ENCODE peak calls at places on chromosomes 6 and 20, in nine cellular contexts. One of them, this sample, is unnamed.

GRCh38 chr6:8556370-8557018 is 121.1 kb upstream of the SLC35B3 start:
- DNase-seq in NCI-H146: peak; percentile 54
- DNase-seq in HS-5: peak; percentile 79
- DNase-seq in iris pigment epithelial cell: peak; percentile 88
- DNase-seq in A172: peak; percentile 46
- DNase-seq in esophagus muscularis mucosa: no peak
- DNase-seq in kidney tubule cell: peak; percentile 77
- DNase-seq in hippocampal formation: no peak
- DNase-seq in activated T-helper 9 cell treated with anti-CD3 and anti-CD28 coated beads, Interleukin-2, amount 50 U/mL, for 16 hours: no peak
- DNase-seq in this sample: peak; percentile 63

GRCh38 chr20:63094767-63095499 is 88.2 kb upstream of the BHLHE23 start:
- DNase-seq in NCI-H146: no peak
- DNase-seq in HS-5: no peak
- DNase-seq in iris pigment epithelial cell: no peak
- DNase-seq in A172: no peak
- DNase-seq in esophagus muscularis mucosa: no peak
- DNase-seq in kidney tubule cell: no peak
- DNase-seq in hippocampal formation: no peak
- DNase-seq in activated T-helper 9 cell treated with anti-CD3 and anti-CD28 coated beads, Interleukin-2, amount 50 U/mL, for 16 hours: no peak
- DNase-seq in this sample: no peak

GRCh38 chr6:132511836-132512230 is 1.1 kb downstream of the STX7 start:
- DNase-seq in NCI-H146: no peak
- DNase-seq in HS-5: no peak
- DNase-seq in iris pigment epithelial cell: no peak
- DNase-seq in A172: no peak
- DNase-seq in esophagus muscularis mucosa: no peak
- DNase-seq in kidney tubule cell: peak; percentile 21
- DNase-seq in hippocampal formation: no peak
- DNase-seq in activated T-helper 9 cell treated with anti-CD3 and anti-CD28 coated beads, Interleukin-2, amount 50 U/mL, for 16 hours: no peak
- DNase-seq in this sample: no peak

GRCh38 chr6:131101911-131102680 is 33.2 kb upstream of the AKAP7 start:
- DNase-seq in NCI-H146: no peak
- DNase-seq in HS-5: no peak
- DNase-seq in iris pigment epithelial cell: peak; percentile 66
- DNase-seq in A172: peak; percentile 69
- DNase-seq in esophagus muscularis mucosa: no peak
- DNase-seq in kidney tubule cell: peak; percentile 92
- DNase-seq in hippocampal formation: no peak
- DNase-seq in activated T-helper 9 cell treated with anti-CD3 and anti-CD28 coated beads, Interleukin-2, amount 50 U/mL, for 16 hours: no peak
- DNase-seq in this sample: peak; percentile 49

GRCh38 chr6:291148-291696 is 1.1 kb upstream of the DUSP22 start:
- DNase-seq in NCI-H146: no peak
- DNase-seq in HS-5: no peak
- DNase-seq in iris pigment epithelial cell: peak; percentile 50
- DNase-seq in A172: peak; percentile 26
- DNase-seq in esophagus muscularis mucosa: peak; percentile 90
- DNase-seq in kidney tubule cell: peak; percentile 40
- DNase-seq in hippocampal formation: no peak
- DNase-seq in activated T-helper 9 cell treated with anti-CD3 and anti-CD28 coated beads, Interleukin-2, amount 50 U/mL, for 16 hours: no peak
- DNase-seq in this sample: no peak

GRCh38 chr6:89022747-89023289 is 57.7 kb upstream of the PNRC1 start:
- DNase-seq in NCI-H146: no peak
- DNase-seq in HS-5: peak; percentile 23
- DNase-seq in iris pigment epithelial cell: peak; percentile 69
- DNase-seq in A172: peak; percentile 54
- DNase-seq in esophagus muscularis mucosa: no peak
- DNase-seq in kidney tubule cell: peak; percentile 44
- DNase-seq in hippocampal formation: no peak
- DNase-seq in activated T-helper 9 cell treated with anti-CD3 and anti-CD28 coated beads, Interleukin-2, amount 50 U/mL, for 16 hours: no peak
- DNase-seq in this sample: no peak

GRCh38 chr20:22070546-22070945 is 365.1 kb downstream of the PAX1 start:
- DNase-seq in NCI-H146: no peak
- DNase-seq in HS-5: no peak
- DNase-seq in iris pigment epithelial cell: no peak
- DNase-seq in A172: no peak
- DNase-seq in esophagus muscularis mucosa: no peak
- DNase-seq in kidney tubule cell: no peak
- DNase-seq in hippocampal formation: no peak
- DNase-seq in activated T-helper 9 cell treated with anti-CD3 and anti-CD28 coated beads, Interleukin-2, amount 50 U/mL, for 16 hours: no peak
- DNase-seq in this sample: peak; percentile 42

GRCh38 chr20:43809206-43809819 is 82.5 kb upstream of the GTSF1L start:
- DNase-seq in NCI-H146: no peak
- DNase-seq in HS-5: no peak
- DNase-seq in iris pigment epithelial cell: no peak
- DNase-seq in A172: no peak
- DNase-seq in esophagus muscularis mucosa: no peak
- DNase-seq in kidney tubule cell: no peak
- DNase-seq in hippocampal formation: no peak
- DNase-seq in activated T-helper 9 cell treated with anti-CD3 and anti-CD28 coated beads, Interleukin-2, amount 50 U/mL, for 16 hours: no peak
- DNase-seq in this sample: no peak

GRCh38 chr6:16669227-16669626 is 92.0 kb downstream of the ATXN1 start:
- DNase-seq in NCI-H146: peak; percentile 13
- DNase-seq in HS-5: no peak
- DNase-seq in iris pigment epithelial cell: peak; percentile 89
- DNase-seq in A172: peak; percentile 79
- DNase-seq in esophagus muscularis mucosa: no peak
- DNase-seq in kidney tubule cell: peak; percentile 29
- DNase-seq in hippocampal formation: no peak
- DNase-seq in activated T-helper 9 cell treated with anti-CD3 and anti-CD28 coated beads, Interleukin-2, amount 50 U/mL, for 16 hours: peak; percentile 65
- DNase-seq in this sample: peak; percentile 62

GRCh38 chr6:42029881-42030280 is 20.4 kb upstream of the TAF8 start:
- DNase-seq in NCI-H146: no peak
- DNase-seq in HS-5: no peak
- DNase-seq in iris pigment epithelial cell: no peak
- DNase-seq in A172: no peak
- DNase-seq in esophagus muscularis mucosa: no peak
- DNase-seq in kidney tubule cell: no peak
- DNase-seq in hippocampal formation: no peak
- DNase-seq in activated T-helper 9 cell treated with anti-CD3 and anti-CD28 coated beads, Interleukin-2, amount 50 U/mL, for 16 hours: no peak
- DNase-seq in this sample: no peak

GRCh38 chr6:48881551-48881950 is 581.5 kb downstream of the MMUT start:
- DNase-seq in NCI-H146: no peak
- DNase-seq in HS-5: no peak
- DNase-seq in iris pigment epithelial cell: peak; percentile 50
- DNase-seq in A172: no peak
- DNase-seq in esophagus muscularis mucosa: no peak
- DNase-seq in kidney tubule cell: no peak
- DNase-seq in hippocampal formation: no peak
- DNase-seq in activated T-helper 9 cell treated with anti-CD3 and anti-CD28 coated beads, Interleukin-2, amount 50 U/mL, for 16 hours: no peak
- DNase-seq in this sample: no peak

GRCh38 chr6:52786249-52786956 is 17.2 kb downstream of the GSTA1 start:
- DNase-seq in NCI-H146: no peak
- DNase-seq in HS-5: no peak
- DNase-seq in iris pigment epithelial cell: no peak
- DNase-seq in A172: no peak
- DNase-seq in esophagus muscularis mucosa: no peak
- DNase-seq in kidney tubule cell: no peak
- DNase-seq in hippocampal formation: no peak
- DNase-seq in activated T-helper 9 cell treated with anti-CD3 and anti-CD28 coated beads, Interleukin-2, amount 50 U/mL, for 16 hours: no peak
- DNase-seq in this sample: no peak

GRCh38 chr20:4459081-4459480 is 262.6 kb upstream of the PRND start:
- DNase-seq in NCI-H146: no peak
- DNase-seq in HS-5: no peak
- DNase-seq in iris pigment epithelial cell: no peak
- DNase-seq in A172: no peak
- DNase-seq in esophagus muscularis mucosa: no peak
- DNase-seq in kidney tubule cell: no peak
- DNase-seq in hippocampal formation: no peak
- DNase-seq in activated T-helper 9 cell treated with anti-CD3 and anti-CD28 coated beads, Interleukin-2, amount 50 U/mL, for 16 hours: no peak
- DNase-seq in this sample: no peak

GRCh38 chr20:35663813-35664543 is 722 bp downstream of the CPNE1 start:
- DNase-seq in NCI-H146: peak; percentile 67
- DNase-seq in HS-5: peak; percentile 16
- DNase-seq in iris pigment epithelial cell: peak; percentile 37
- DNase-seq in A172: peak; percentile 38
- DNase-seq in esophagus muscularis mucosa: peak; percentile 90
- DNase-seq in kidney tubule cell: peak; percentile 45
- DNase-seq in hippocampal formation: peak; percentile 46
- DNase-seq in activated T-helper 9 cell treated with anti-CD3 and anti-CD28 coated beads, Interleukin-2, amount 50 U/mL, for 16 hours: peak; percentile 41
- DNase-seq in this sample: peak; percentile 67

GRCh38 chr6:139588076-139588639 is 213.7 kb upstream of the CITED2 start:
- DNase-seq in NCI-H146: peak; percentile 99
- DNase-seq in HS-5: no peak
- DNase-seq in iris pigment epithelial cell: peak; percentile 70
- DNase-seq in A172: peak; percentile 87
- DNase-seq in esophagus muscularis mucosa: peak; percentile 62
- DNase-seq in kidney tubule cell: peak; percentile 77
- DNase-seq in hippocampal formation: no peak
- DNase-seq in activated T-helper 9 cell treated with anti-CD3 and anti-CD28 coated beads, Interleukin-2, amount 50 U/mL, for 16 hours: no peak
- DNase-seq in this sample: peak; percentile 81

GRCh38 chr6:53986165-53986720 is 125.0 kb upstream of the MLIP start:
- DNase-seq in NCI-H146: peak; percentile 14
- DNase-seq in HS-5: peak; percentile 20
- DNase-seq in iris pigment epithelial cell: peak; percentile 81
- DNase-seq in A172: peak; percentile 62
- DNase-seq in esophagus muscularis mucosa: no peak
- DNase-seq in kidney tubule cell: peak; percentile 66
- DNase-seq in hippocampal formation: peak; percentile 61
- DNase-seq in activated T-helper 9 cell treated with anti-CD3 and anti-CD28 coated beads, Interleukin-2, amount 50 U/mL, for 16 hours: no peak
- DNase-seq in this sample: peak; percentile 51

GRCh38 chr20:40992349-40993113 is 36.1 kb upstream of the TOP1 start:
- DNase-seq in NCI-H146: no peak
- DNase-seq in HS-5: no peak
- DNase-seq in iris pigment epithelial cell: no peak
- DNase-seq in A172: no peak
- DNase-seq in esophagus muscularis mucosa: no peak
- DNase-seq in kidney tubule cell: no peak
- DNase-seq in hippocampal formation: no peak
- DNase-seq in activated T-helper 9 cell treated with anti-CD3 and anti-CD28 coated beads, Interleukin-2, amount 50 U/mL, for 16 hours: no peak
- DNase-seq in this sample: no peak

GRCh38 chr6:1610497-1611321 is 994 bp downstream of the FOXC1 start:
- DNase-seq in NCI-H146: peak; percentile 73
- DNase-seq in HS-5: no peak
- DNase-seq in iris pigment epithelial cell: peak; percentile 52
- DNase-seq in A172: peak; percentile 29
- DNase-seq in esophagus muscularis mucosa: no peak
- DNase-seq in kidney tubule cell: peak; percentile 51
- DNase-seq in hippocampal formation: no peak
- DNase-seq in activated T-helper 9 cell treated with anti-CD3 and anti-CD28 coated beads, Interleukin-2, amount 50 U/mL, for 16 hours: no peak
- DNase-seq in this sample: peak; percentile 69

GRCh38 chr6:16184129-16184528 is 54.3 kb upstream of the GMPR start:
- DNase-seq in NCI-H146: peak; percentile 69
- DNase-seq in HS-5: no peak
- DNase-seq in iris pigment epithelial cell: peak; percentile 20
- DNase-seq in A172: peak; percentile 15
- DNase-seq in esophagus muscularis mucosa: no peak
- DNase-seq in kidney tubule cell: peak; percentile 70
- DNase-seq in hippocampal formation: no peak
- DNase-seq in activated T-helper 9 cell treated with anti-CD3 and anti-CD28 coated beads, Interleukin-2, amount 50 U/mL, for 16 hours: no peak
- DNase-seq in this sample: peak; percentile 15

GRCh38 chr6:98669371-98669770 is 165.0 kb upstream of the POU3F2 start:
- DNase-seq in NCI-H146: no peak
- DNase-seq in HS-5: no peak
- DNase-seq in iris pigment epithelial cell: no peak
- DNase-seq in A172: no peak
- DNase-seq in esophagus muscularis mucosa: no peak
- DNase-seq in kidney tubule cell: no peak
- DNase-seq in hippocampal formation: no peak
- DNase-seq in activated T-helper 9 cell treated with anti-CD3 and anti-CD28 coated beads, Interleukin-2, amount 50 U/mL, for 16 hours: no peak
- DNase-seq in this sample: no peak

GRCh38 chr20:20083796-20084195 is 31.5 kb downstream of the CFAP61 start:
- DNase-seq in NCI-H146: peak; percentile 82
- DNase-seq in HS-5: no peak
- DNase-seq in iris pigment epithelial cell: peak; percentile 22
- DNase-seq in A172: peak; percentile 62
- DNase-seq in esophagus muscularis mucosa: no peak
- DNase-seq in kidney tubule cell: peak; percentile 51
- DNase-seq in hippocampal formation: peak; percentile 87
- DNase-seq in activated T-helper 9 cell treated with anti-CD3 and anti-CD28 coated beads, Interleukin-2, amount 50 U/mL, for 16 hours: no peak
- DNase-seq in this sample: peak; percentile 51

GRCh38 chr20:61796738-61797137 is 268.9 kb downstream of the TAF4 start:
- DNase-seq in NCI-H146: no peak
- DNase-seq in HS-5: no peak
- DNase-seq in iris pigment epithelial cell: no peak
- DNase-seq in A172: no peak
- DNase-seq in esophagus muscularis mucosa: no peak
- DNase-seq in kidney tubule cell: no peak
- DNase-seq in hippocampal formation: no peak
- DNase-seq in activated T-helper 9 cell treated with anti-CD3 and anti-CD28 coated beads, Interleukin-2, amount 50 U/mL, for 16 hours: no peak
- DNase-seq in this sample: no peak

GRCh38 chr6:79671605-79672266 is 40.6 kb downstream of the SH3BGRL2 start:
- DNase-seq in NCI-H146: no peak
- DNase-seq in HS-5: no peak
- DNase-seq in iris pigment epithelial cell: peak; percentile 75
- DNase-seq in A172: peak; percentile 3
- DNase-seq in esophagus muscularis mucosa: no peak
- DNase-seq in kidney tubule cell: peak; percentile 84
- DNase-seq in hippocampal formation: no peak
- DNase-seq in activated T-helper 9 cell treated with anti-CD3 and anti-CD28 coated beads, Interleukin-2, amount 50 U/mL, for 16 hours: peak; percentile 22
- DNase-seq in this sample: peak; percentile 80

GRCh38 chr20:6673071-6673470 is 94.4 kb upstream of the BMP2 start:
- DNase-seq in NCI-H146: no peak
- DNase-seq in HS-5: no peak
- DNase-seq in iris pigment epithelial cell: no peak
- DNase-seq in A172: no peak
- DNase-seq in esophagus muscularis mucosa: no peak
- DNase-seq in kidney tubule cell: no peak
- DNase-seq in hippocampal formation: no peak
- DNase-seq in activated T-helper 9 cell treated with anti-CD3 and anti-CD28 coated beads, Interleukin-2, amount 50 U/mL, for 16 hours: no peak
- DNase-seq in this sample: no peak

GRCh38 chr20:41180599-41181333 is 43.4 kb downstream of the PLCG1 start:
- DNase-seq in NCI-H146: no peak
- DNase-seq in HS-5: no peak
- DNase-seq in iris pigment epithelial cell: no peak
- DNase-seq in A172: no peak
- DNase-seq in esophagus muscularis mucosa: no peak
- DNase-seq in kidney tubule cell: no peak
- DNase-seq in hippocampal formation: no peak
- DNase-seq in activated T-helper 9 cell treated with anti-CD3 and anti-CD28 coated beads, Interleukin-2, amount 50 U/mL, for 16 hours: no peak
- DNase-seq in this sample: no peak

GRCh38 chr6:34386316-34387137 is 5.9 kb downstream of the NUDT3 start:
- DNase-seq in NCI-H146: peak; percentile 7
- DNase-seq in HS-5: peak; percentile 83
- DNase-seq in iris pigment epithelial cell: peak; percentile 95
- DNase-seq in A172: peak; percentile 18
- DNase-seq in esophagus muscularis mucosa: no peak
- DNase-seq in kidney tubule cell: peak; percentile 48
- DNase-seq in hippocampal formation: no peak
- DNase-seq in activated T-helper 9 cell treated with anti-CD3 and anti-CD28 coated beads, Interleukin-2, amount 50 U/mL, for 16 hours: no peak
- DNase-seq in this sample: peak; percentile 15

GRCh38 chr6:140537834-140538680 is 1163.6 kb upstream of the CITED2 start:
- DNase-seq in NCI-H146: no peak
- DNase-seq in HS-5: peak; percentile 93
- DNase-seq in iris pigment epithelial cell: peak; percentile 100
- DNase-seq in A172: peak; percentile 91
- DNase-seq in esophagus muscularis mucosa: no peak
- DNase-seq in kidney tubule cell: peak; percentile 98
- DNase-seq in hippocampal formation: peak; percentile 26
- DNase-seq in activated T-helper 9 cell treated with anti-CD3 and anti-CD28 coated beads, Interleukin-2, amount 50 U/mL, for 16 hours: no peak
- DNase-seq in this sample: peak; percentile 83

GRCh38 chr6:6494677-6495076 is 93.8 kb upstream of the LY86 start:
- DNase-seq in NCI-H146: no peak
- DNase-seq in HS-5: no peak
- DNase-seq in iris pigment epithelial cell: no peak
- DNase-seq in A172: no peak
- DNase-seq in esophagus muscularis mucosa: peak; percentile 91
- DNase-seq in kidney tubule cell: peak; percentile 53
- DNase-seq in hippocampal formation: no peak
- DNase-seq in activated T-helper 9 cell treated with anti-CD3 and anti-CD28 coated beads, Interleukin-2, amount 50 U/mL, for 16 hours: no peak
- DNase-seq in this sample: peak; percentile 8

GRCh38 chr20:17533396-17533795 is 2.2 kb upstream of the BFSP1 start:
- DNase-seq in NCI-H146: peak; percentile 14
- DNase-seq in HS-5: no peak
- DNase-seq in iris pigment epithelial cell: peak; percentile 79
- DNase-seq in A172: peak; percentile 31
- DNase-seq in esophagus muscularis mucosa: no peak
- DNase-seq in kidney tubule cell: peak; percentile 57
- DNase-seq in hippocampal formation: no peak
- DNase-seq in activated T-helper 9 cell treated with anti-CD3 and anti-CD28 coated beads, Interleukin-2, amount 50 U/mL, for 16 hours: no peak
- DNase-seq in this sample: peak; percentile 68

GRCh38 chr6:24667378-24667803 is 514 bp downstream of the ACOT13 start:
- DNase-seq in NCI-H146: peak; percentile 24
- DNase-seq in HS-5: peak; percentile 23
- DNase-seq in iris pigment epithelial cell: peak; percentile 39
- DNase-seq in A172: peak; percentile 41
- DNase-seq in esophagus muscularis mucosa: no peak
- DNase-seq in kidney tubule cell: no peak
- DNase-seq in hippocampal formation: no peak
- DNase-seq in activated T-helper 9 cell treated with anti-CD3 and anti-CD28 coated beads, Interleukin-2, amount 50 U/mL, for 16 hours: no peak
- DNase-seq in this sample: no peak

GRCh38 chr20:56574531-56575142 is 41.6 kb downstream of the FAM209B start:
- DNase-seq in NCI-H146: no peak
- DNase-seq in HS-5: no peak
- DNase-seq in iris pigment epithelial cell: peak; percentile 26
- DNase-seq in A172: no peak
- DNase-seq in esophagus muscularis mucosa: no peak
- DNase-seq in kidney tubule cell: no peak
- DNase-seq in hippocampal formation: no peak
- DNase-seq in activated T-helper 9 cell treated with anti-CD3 and anti-CD28 coated beads, Interleukin-2, amount 50 U/mL, for 16 hours: no peak
- DNase-seq in this sample: no peak

This sample was measured in Caki2.